ENCODE peak calls at places on chromosomes 13 and 19, in four cellular contexts. D is neural progenitor cell, B is hepatocyte, C is GM23338. N is an unnamed sample.
A peak's percentile ranks its signal among the peaks of the same experiment; 100 is the strongest.

GRCh38 chr13:74573654-74574053 is 439.4 kb upstream of the KLF12 start:
- DNase-seq in D (peak; percentile 28), B (no peak), C (peak; percentile 78), N (no peak)

GRCh38 chr19:947707-948533 is 22.1 kb downstream of the ARID3A start:
- DNase-seq in D (no peak), B (peak; percentile 10), C (no peak), N (no peak)

GRCh38 chr13:106484084-106484754 is 51.2 kb downstream of the EFNB2 start:
- DNase-seq in D (no peak), B (no peak), C (no peak), N (no peak)

GRCh38 chr13:42981853-42982252 is 10.2 kb downstream of the EPSTI1 start:
- DNase-seq in D (no peak), B (peak; percentile 22), C (peak; percentile 35), N (no peak)

GRCh38 chr13:100022798-100023197 is 41.2 kb downstream of the ZIC2 start:
- DNase-seq in D (no peak), B (no peak), C (no peak), N (no peak)

GRCh38 chr13:41054212-41054877 is 7.0 kb upstream of the WBP4 start:
- DNase-seq in D (peak; percentile 57), B (peak; percentile 76), C (peak; percentile 63), N (no peak)

GRCh38 chr19:51450730-51451307 is 7.4 kb downstream of the SIGLEC8 start:
- DNase-seq in D (no peak), B (no peak), C (no peak), N (no peak)

GRCh38 chr19:48819366-48819816 is 8.6 kb upstream of the BCAT2 start:
- DNase-seq in D (no peak), B (peak; percentile 52), C (no peak), N (no peak)

GRCh38 chr13:58953638-58954037 is 1210.1 kb downstream of the DIAPH3 start:
- DNase-seq in D (no peak), B (no peak), C (no peak), N (no peak)

GRCh38 chr13:27203854-27204253 is 32.2 kb upstream of the USP12 start:
- DNase-seq in D (no peak), B (no peak), C (peak; percentile 24), N (no peak)

GRCh38 chr19:9857920-9858746 is 23.0 kb downstream of the PIN1 start:
- DNase-seq in D (no peak), B (no peak), C (no peak), N (no peak)

GRCh38 chr19:2274937-2275535 is 6.9 kb downstream of the PEAK3 start:
- DNase-seq in D (peak; percentile 85), B (peak; percentile 78), C (peak; percentile 87), N (no peak)

GRCh38 chr19:33731886-33732285 is 64.8 kb upstream of the KCTD15 start:
- DNase-seq in D (no peak), B (no peak), C (no peak), N (no peak)

GRCh38 chr13:24627090-24627714 is 53.0 kb upstream of the ATP12A start:
- DNase-seq in D (peak; percentile 88), B (peak; percentile 68), C (peak; percentile 90), N (no peak)

GRCh38 chr19:47243776-47244547 is 12.4 kb upstream of the CCDC9 start:
- DNase-seq in D (peak; percentile 96), B (peak; percentile 98), C (peak; percentile 96), N (no peak)

GRCh38 chr13:43229506-43229905 is 206.1 kb downstream of the DNAJC15 start:
- DNase-seq in D (no peak), B (no peak), C (no peak), N (no peak)

GRCh38 chr13:65555973-65556372 is 1674.2 kb downstream of the PCDH9 start:
- DNase-seq in D (no peak), B (no peak), C (no peak), N (no peak)

GRCh38 chr13:33208290-33208990 is 77.1 kb downstream of the STARD13 start:
- DNase-seq in D (no peak), B (peak; percentile 34), C (no peak), N (no peak)

GRCh38 chr13:95641291-95641811 is 3.2 kb downstream of the DZIP1 start:
- DNase-seq in D (peak; percentile 47), B (peak; percentile 10), C (peak; percentile 70), N (no peak)

GRCh38 chr19:47111682-47112165 is 1.9 kb downstream of the ZC3H4 start:
- DNase-seq in D (no peak), B (no peak), C (no peak), N (no peak)

GRCh38 chr19:54459282-54460229 is 4.0 kb downstream of the LENG9 start:
- DNase-seq in D (no peak), B (no peak), C (no peak), N (no peak)

GRCh38 chr19:36103842-36104552 is 6.9 kb upstream of the OVOL3 start:
- DNase-seq in D (no peak), B (no peak), C (no peak), N (no peak)

GRCh38 chr19:53431399-53432087 is at the start of gene ZNF761:
- DNase-seq in D (peak; percentile 97), B (peak; percentile 99), C (peak; percentile 98), N (peak; percentile 20)

GRCh38 chr13:87094646-87095045 is 576.5 kb upstream of the SLITRK5 start:
- DNase-seq in D (peak; percentile 49), B (no peak), C (no peak), N (peak; percentile 18)

GRCh38 chr13:46383383-46383782 is 3.7 kb downstream of the RUBCNL start:
- DNase-seq in D (no peak), B (no peak), C (no peak), N (no peak)

GRCh38 chr19:23762884-23763711 is 4.4 kb upstream of the ZNF681 start:
- DNase-seq in D (peak; percentile 95), B (peak; percentile 92), C (peak; percentile 98), N (no peak)

GRCh38 chr13:77544765-77545316 is 9.3 kb downstream of the SCEL start:
- DNase-seq in D (no peak), B (no peak), C (no peak), N (no peak)
- H3K4me3 ChIP-seq in D (no peak overlapping the region), B (no peak overlapping the region), C (no peak overlapping the region), N (peak overlapping the region; percentile 23)

GRCh38 chr13:112057434-112057735 is 9.6 kb upstream of the SOX1 start:
- DNase-seq in D (peak; percentile 38), B (no peak), C (no peak), N (no peak)

GRCh38 chr13:112055032-112055416 is 11.9 kb upstream of the SOX1 start:
- DNase-seq in D (no peak), B (no peak), C (no peak), N (no peak)

GRCh38 chr13:112056739-112057433 is 10.1 kb upstream of the SOX1 start:
- DNase-seq in D (peak; percentile 34), B (no peak), C (peak; percentile 63), N (no peak)

GRCh38 chr13:112055417-112056206 is 11.3 kb upstream of the SOX1 start:
- DNase-seq in D (peak; percentile 52), B (no peak), C (peak; percentile 56), N (no peak)

GRCh38 chr13:112056284-112056727 is 10.6 kb upstream of the SOX1 start:
- DNase-seq in D (peak; percentile 73), B (no peak), C (peak; percentile 88), N (no peak)
- TF ChIP-seq EZH2 in D (peak; percentile 76), B (no peak), C (peak; percentile 93), N (peak; percentile 47)

DNA sequence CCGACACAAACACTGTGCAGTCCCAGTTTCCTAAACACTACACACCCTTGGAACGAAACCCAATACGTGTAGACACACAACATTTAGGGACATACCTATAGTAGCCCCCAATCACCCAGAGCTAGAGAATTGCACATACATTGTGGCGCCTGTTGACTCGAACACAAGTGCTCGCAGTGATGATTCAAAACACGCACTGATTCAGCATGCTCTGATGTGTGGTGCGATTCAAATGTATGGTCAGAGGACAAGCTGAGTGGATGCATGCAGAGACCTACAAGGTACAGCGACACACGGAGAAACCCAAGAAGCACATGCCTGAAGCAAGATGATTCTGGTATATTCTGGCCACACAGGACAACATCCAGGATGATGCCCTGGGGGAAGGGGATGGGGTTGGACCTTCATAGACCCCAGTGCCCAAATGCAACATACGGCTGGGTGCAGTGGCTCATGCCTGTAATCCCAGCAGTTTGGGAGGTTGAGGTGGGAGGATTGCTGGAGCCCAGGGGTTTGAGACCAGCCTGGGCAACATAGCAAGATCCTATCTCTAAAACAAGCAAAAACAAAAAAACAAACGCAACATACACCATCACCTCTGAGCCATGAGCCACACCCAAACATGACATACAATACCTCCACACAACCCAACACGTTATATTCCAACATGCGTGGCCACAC is 997 bp upstream of the KCNN4 start:
- DNase-seq in D (no peak), B (no peak), C (no peak), N (no peak)
- H3K4me3 ChIP-seq in D (no peak overlapping the region), B (no peak overlapping the region), C (no peak overlapping the region), N (no peak overlapping the region)

DNA sequence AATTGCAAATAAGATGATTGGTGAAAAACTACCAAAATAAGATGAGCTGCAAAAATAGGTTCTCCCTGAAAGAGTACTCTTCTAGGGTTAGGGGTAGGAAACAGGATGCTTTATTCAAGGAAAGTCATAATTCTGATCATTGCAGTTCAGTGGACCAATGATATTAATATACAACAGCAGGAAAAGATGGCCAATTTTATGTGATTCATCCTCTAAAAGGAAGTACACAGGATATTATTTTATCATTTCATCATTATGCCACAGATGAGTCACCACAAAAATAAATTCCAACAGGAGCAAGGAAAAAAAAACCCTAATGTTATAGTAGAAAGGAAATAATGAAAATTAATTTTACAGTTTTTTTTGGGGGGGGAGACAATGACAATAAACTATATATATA is 205.0 kb downstream of the NALCN start:
- DNase-seq in D (no peak), B (no peak), C (no peak), N (no peak)
- TF ChIP-seq EZH2 in D (no peak), B (no peak), C (no peak), N (no peak)

GRCh38 chr13:53683146-53683545 is 654.5 kb downstream of the OLFM4 start:
- DNase-seq in D (no peak), B (no peak), C (no peak), N (no peak)
- H3K4me3 ChIP-seq in D (no peak overlapping the region), B (no peak overlapping the region), C (no peak overlapping the region), N (no peak overlapping the region)

GRCh38 chr13:20101467-20102316 is 59.2 kb downstream of the GJA3 start:
- DNase-seq in D (no peak), B (no peak), C (no peak), N (no peak)

GRCh38 chr13:20102776-20103175 is 58.1 kb downstream of the GJA3 start:
- DNase-seq in D (no peak), B (no peak), C (no peak), N (no peak)

GRCh38 chr13:20105161-20105689 is 55.6 kb downstream of the GJA3 start:
- DNase-seq in D (no peak), B (no peak), C (no peak), N (no peak)

GRCh38 chr13:20093946-20094345 is 66.9 kb downstream of the GJA3 start:
- DNase-seq in D (no peak), B (no peak), C (no peak), N (no peak)

DNA sequence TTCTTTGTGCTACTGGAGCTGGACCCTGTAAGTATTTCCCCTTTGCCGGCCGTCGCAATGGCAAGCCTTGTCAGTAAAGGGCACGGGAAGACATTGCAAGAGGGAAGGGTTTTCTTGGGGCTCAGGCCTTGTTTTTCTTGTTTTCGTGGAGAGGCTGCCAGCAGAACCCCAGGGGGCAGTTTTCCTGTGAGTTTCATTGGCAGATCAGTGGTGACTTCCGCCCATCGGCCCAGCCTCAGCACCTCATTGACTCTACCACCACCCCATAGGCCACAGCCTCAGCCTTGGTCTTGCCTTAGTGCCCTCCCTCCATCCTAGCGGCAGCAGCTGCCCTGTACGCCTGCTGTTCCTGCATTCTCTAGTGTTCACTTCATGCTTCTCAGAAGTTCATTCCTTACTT is 61.5 kb downstream of the GJA3 start:
- DNase-seq in D (no peak), B (no peak), C (peak; percentile 86), N (no peak)
- TF ChIP-seq EZH2 in D (no peak), B (no peak), C (no peak), N (no peak)

GRCh38 chr19:29943615-29944014 is 1.6 kb downstream of the URI1 start:
- DNase-seq in D (no peak), B (no peak), C (no peak), N (no peak)
- H3K4me3 ChIP-seq in D (peak overlapping the region; percentile 91), B (peak overlapping the region; percentile 95), C (peak overlapping the region; percentile 74), N (peak overlapping the region; percentile 100)